ENCODE peak calls at places on chromosomes 3 and 15, in nine cellular contexts. M is uterus, C is A549, R is gastrocnemius medialis, X is GM12892, D is IMR-90, N is tibial nerve, F is spleen, I is lower leg skin. Y is an unnamed sample.
A peak's percentile ranks its signal among the peaks of the same experiment; 100 is the strongest.

GRCh38 chr3:69930564-69930963 is 69.0 kb upstream of the SAMMSON start:
- DNase-seq in M (no peak), D (peak; percentile 10), C (no peak), N (no peak), X (no peak), F (no peak), I (no peak), R (no peak), Y (no peak)

GRCh38 chr3:17489139-17489538 is 253.3 kb downstream of the TBC1D5 start:
- DNase-seq in M (no peak), D (peak; percentile 77), N (no peak), I (no peak), X (no peak), R (no peak), F (no peak), C (no peak), Y (no peak)

GRCh38 chr3:146203761-146204160 is 42.8 kb upstream of the PLOD2 start:
- DNase-seq in C (no peak), R (no peak), D (no peak), M (no peak), X (no peak), I (no peak), F (no peak), N (no peak), Y (no peak)

GRCh38 chr3:127729556-127730056 is 56.9 kb downstream of the ABTB1 start:
- DNase-seq in I (no peak), R (no peak), D (peak; percentile 16), M (no peak), N (no peak), C (no peak), X (no peak), F (peak; percentile 63), Y (no peak)

GRCh38 chr3:53083949-53084309 is 38.1 kb upstream of the SFMBT1 start:
- DNase-seq in M (no peak), F (no peak), I (no peak), R (no peak), X (no peak), N (no peak), D (no peak), C (no peak), Y (no peak)

GRCh38 chr3:102374863-102375637 is 59.8 kb upstream of the ZPLD1 start:
- DNase-seq in M (no peak), I (no peak), X (no peak), C (no peak), R (no peak), D (no peak), F (no peak), N (no peak), Y (no peak)

GRCh38 chr3:39383913-39384664 is 919 bp downstream of the SLC25A38 start:
- DNase-seq in F (peak; percentile 98), C (peak; percentile 93), I (peak; percentile 99), X (peak; percentile 95), N (peak; percentile 95), R (peak; percentile 96), D (peak; percentile 88), M (peak; percentile 94), Y (peak; percentile 96)

GRCh38 chr3:156677120-156677479 is 2.7 kb downstream of the TIPARP start:
- DNase-seq in D (no peak), R (no peak), F (no peak), C (no peak), N (no peak), I (no peak), X (no peak), M (no peak), Y (no peak)

GRCh38 chr3:139937674-139938279 is 2.8 kb downstream of the CLSTN2 start:
- DNase-seq in N (peak; percentile 64), F (no peak), M (peak; percentile 52), X (peak; percentile 13), R (peak; percentile 21), C (peak; percentile 15), D (peak; percentile 34), I (peak; percentile 86), Y (peak; percentile 27)

GRCh38 chr15:90629217-90629616 is 87.9 kb upstream of the BLM start:
- DNase-seq in D (no peak), F (no peak), I (no peak), N (no peak), R (no peak), X (no peak), C (no peak), M (no peak), Y (no peak)

GRCh38 chr15:58334803-58335202 is 97.0 kb upstream of the LIPC start:
- DNase-seq in I (no peak), N (no peak), M (no peak), F (no peak), X (no peak), D (no peak), R (no peak), C (no peak), Y (no peak)

GRCh38 chr3:75337226-75337900 is 326.8 kb upstream of the FRG2C start:
- DNase-seq in R (no peak), D (no peak), I (no peak), C (no peak), X (no peak), N (no peak), M (no peak), F (no peak), Y (no peak)

GRCh38 chr15:59002418-59002859 is 15.0 kb downstream of the RNF111 start:
- DNase-seq in C (no peak), D (no peak), M (no peak), I (no peak), X (no peak), N (no peak), R (no peak), F (no peak), Y (no peak)

GRCh38 chr3:4421121-4421520 is 45.9 kb downstream of the SUMF1 start:
- DNase-seq in N (no peak), I (no peak), F (no peak), M (no peak), D (peak; percentile 83), X (no peak), R (no peak), C (peak; percentile 19), Y (no peak)

GRCh38 chr3:194404365-194405140 is 5.5 kb upstream of the GP5 start:
- DNase-seq in N (peak; percentile 73), R (no peak), C (peak; percentile 56), I (no peak), M (no peak), F (no peak), D (peak; percentile 58), X (no peak), Y (no peak)
- TF ChIP-seq POLR2A in N (no peak), R (no peak), C (no peak), I (no peak), M (no peak), F (no peak), D (no peak), X (no peak), Y (no peak)

DNA sequence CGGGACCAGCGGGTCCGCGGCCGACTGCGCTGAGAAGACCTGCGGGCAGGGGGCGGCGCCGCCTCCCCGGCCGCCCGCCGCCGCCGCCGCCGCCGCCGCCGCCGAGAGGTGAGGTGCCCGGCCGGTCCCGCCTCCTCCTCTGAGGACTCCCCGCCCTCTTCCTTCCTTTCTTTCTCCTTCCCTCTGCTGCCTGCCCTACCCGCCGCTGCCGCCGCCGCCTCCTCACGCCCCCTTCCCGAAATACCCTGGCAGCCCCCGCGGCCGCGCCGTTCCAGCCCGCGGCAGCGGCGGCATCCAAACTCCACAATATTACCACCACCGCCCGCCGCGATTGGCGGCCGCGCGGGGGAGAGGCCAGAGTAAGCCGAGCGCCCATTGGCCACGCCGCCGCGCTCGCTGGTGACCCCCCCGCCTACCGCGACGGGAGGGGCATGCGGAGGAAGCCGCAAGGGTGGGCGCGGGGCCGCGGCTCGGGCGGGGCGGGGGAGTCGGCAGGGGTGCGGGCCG is 61.8 kb upstream of the ANKRD28 start:
- DNase-seq in D (peak; percentile 74), N (peak; percentile 72), X (peak; percentile 69), I (peak; percentile 94), M (peak; percentile 73), F (peak; percentile 93), R (peak; percentile 90), C (peak; percentile 86), Y (peak; percentile 88)
- TF ChIP-seq POLR2A in D (no peak), N (peak; percentile 77), X (no peak), I (no peak), M (peak; percentile 77), F (no peak), R (peak; percentile 90), C (peak; percentile 14), Y (no peak)

GRCh38 chr3:126197343-126197742 is 17.0 kb upstream of the ALDH1L1 start:
- DNase-seq in F (no peak), R (no peak), M (no peak), N (no peak), X (no peak), I (no peak), D (no peak), C (no peak), Y (no peak)

GRCh38 chr3:126200534-126200933 is 20.1 kb upstream of the ALDH1L1 start:
- DNase-seq in F (no peak), X (no peak), I (no peak), M (no peak), D (no peak), R (no peak), N (no peak), C (no peak), Y (no peak)

GRCh38 chr3:126199256-126199655 is 18.9 kb upstream of the ALDH1L1 start:
- DNase-seq in F (no peak), X (no peak), C (no peak), I (no peak), R (no peak), M (no peak), N (no peak), D (no peak), Y (no peak)

GRCh38 chr3:126201168-126201567 is 20.8 kb upstream of the ALDH1L1 start:
- DNase-seq in D (no peak), F (no peak), C (no peak), R (no peak), I (no peak), N (no peak), M (no peak), X (no peak), Y (no peak)

DNA sequence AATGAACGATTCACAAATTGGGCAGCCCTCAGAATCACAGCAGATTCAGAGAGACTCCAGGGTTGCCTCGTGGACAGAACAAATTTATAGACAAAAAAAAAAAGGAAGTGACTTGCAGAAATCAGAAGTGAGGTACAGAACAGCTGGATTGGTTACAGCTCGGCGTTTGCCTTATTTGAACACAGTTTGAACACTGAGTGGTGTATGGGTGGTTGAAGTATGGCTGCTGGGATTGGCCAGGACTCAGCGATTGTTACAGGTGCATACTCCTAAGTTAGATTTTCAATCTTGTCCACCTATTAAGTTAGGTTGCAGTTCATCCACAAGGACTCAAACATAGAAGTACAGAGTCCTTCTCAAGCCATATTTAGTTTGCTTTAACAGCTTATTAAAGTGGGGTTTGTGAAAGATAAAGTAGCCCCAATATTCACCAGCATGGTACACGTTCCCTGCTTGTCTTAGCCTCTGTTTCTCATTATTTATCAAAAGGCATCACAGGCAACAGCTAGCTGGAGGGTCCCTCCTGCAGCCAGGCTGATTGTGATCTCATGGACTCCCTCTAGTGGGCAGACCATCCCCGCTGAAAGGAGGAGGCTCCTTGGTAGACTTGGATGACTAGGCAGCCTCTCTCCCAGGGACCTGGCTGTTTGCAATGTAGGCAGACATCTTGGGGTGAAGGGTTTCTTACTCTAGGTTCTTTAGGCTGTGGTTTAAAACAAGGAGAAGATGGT is 17.6 kb upstream of the ALDH1L1 start:
- DNase-seq in D (peak; percentile 60), M (peak; percentile 72), I (no peak), C (peak; percentile 72), R (peak; percentile 82), N (peak; percentile 84), F (no peak), X (peak; percentile 29), Y (peak; percentile 76)
- TF ChIP-seq POLR2A in D (no peak), M (no peak), I (no peak), C (no peak), R (no peak), N (no peak), F (no peak), X (no peak), Y (no peak)

GRCh38 chr3:141876381-141876890 is at the start of gene ATP1B3:
- DNase-seq in X (peak; percentile 78), C (peak; percentile 82), M (peak; percentile 85), D (peak; percentile 78), N (peak; percentile 57), R (peak; percentile 76), I (peak; percentile 96), F (peak; percentile 97), Y (peak; percentile 90)
- TF ChIP-seq POLR2A in X (peak; percentile 97), C (peak; percentile 99), M (peak; percentile 94), D (peak; percentile 97), N (peak; percentile 95), R (peak; percentile 93), I (no peak), F (peak; percentile 87), Y (peak; percentile 94)

Y was measured in heart left ventricle.